ENCODE peak calls at places on chromosomes 6 and 20, in six cellular contexts. Q is WTC11, C is HCT116, G is K562, E is HepG2, S is H1. F is an unnamed sample.
A peak's percentile ranks its signal among the peaks of the same experiment; 100 is the strongest.

GRCh38 chr20:35539756-35540212 is 2.1 kb upstream of the ERGIC3 start:
- DNase-seq in C (no peak), Q (peak; percentile 81), E (peak; percentile 97), S (no peak), G (peak; percentile 85), F (peak; percentile 70)

GRCh38 chr20:38355161-38356012 is 9.1 kb downstream of the LBP start:
- DNase-seq in Q (peak; percentile 38), C (no peak), E (no peak), G (no peak), S (no peak), F (no peak)

GRCh38 chr20:18139832-18140231 is 2.2 kb downstream of the KAT14 start:
- DNase-seq in Q (no peak), E (peak; percentile 39), C (no peak), S (no peak), G (no peak), F (no peak)

GRCh38 chr6:141252828-141253608 is 879.7 kb upstream of the GJE1 start:
- DNase-seq in S (no peak), G (no peak), C (no peak), E (no peak), Q (no peak), F (no peak)

GRCh38 chr6:159557046-159557445 is 136.0 kb downstream of the SOD2 start:
- DNase-seq in C (no peak), S (no peak), E (no peak), Q (no peak), G (no peak), F (no peak)

GRCh38 chr6:43827898-43828297 is 57.9 kb downstream of the VEGFA start:
- DNase-seq in Q (no peak), S (no peak), E (no peak), G (no peak), C (no peak), F (no peak)

GRCh38 chr20:60389441-60389840 is 431.2 kb downstream of the CDH26 start:
- DNase-seq in E (no peak), Q (no peak), C (no peak), G (no peak), S (no peak), F (no peak)

GRCh38 chr6:15166121-15166520 is 79.7 kb upstream of the JARID2 start:
- DNase-seq in E (no peak), C (no peak), Q (no peak), G (no peak), S (no peak), F (no peak)

GRCh38 chr6:74715362-74716068 is 490.3 kb downstream of the COL12A1 start:
- DNase-seq in E (no peak), G (no peak), S (no peak), Q (no peak), C (no peak), F (no peak)

GRCh38 chr20:49572857-49573256 is 4.9 kb upstream of the PTGIS start:
- DNase-seq in G (no peak), C (no peak), S (no peak), Q (no peak), E (no peak), F (no peak)

GRCh38 chr6:4583026-4583425 is 193.2 kb upstream of the CDYL start:
- DNase-seq in C (no peak), Q (no peak), S (no peak), E (no peak), G (no peak), F (no peak)

GRCh38 chr6:4580361-4580760 is 195.8 kb upstream of the CDYL start:
- DNase-seq in G (no peak), S (no peak), Q (no peak), C (no peak), E (no peak), F (no peak)

GRCh38 chr6:4581468-4582420 is 194.5 kb upstream of the CDYL start:
- DNase-seq in S (no peak), C (no peak), Q (no peak), G (no peak), E (no peak), F (no peak)

GRCh38 chr6:4584801-4585200 is 191.4 kb upstream of the CDYL start:
- DNase-seq in Q (no peak), E (no peak), S (no peak), G (no peak), C (no peak), F (no peak)

GRCh38 chr6:4582506-4582905 is 193.7 kb upstream of the CDYL start:
- DNase-seq in C (no peak), G (no peak), Q (no peak), S (no peak), E (no peak), F (no peak)
- TF ChIP-seq ATF3 in C (no peak), G (no peak), Q (no peak), S (no peak), E (no peak), F (no peak)

GRCh38 chr6:166910601-166911000 is 45.7 kb downstream of the RNASET2 start:
- DNase-seq in C (no peak), S (no peak), Q (no peak), E (no peak), G (peak; percentile 34), F (no peak)

GRCh38 chr6:166907373-166907841 is 48.9 kb downstream of the RNASET2 start:
- DNase-seq in Q (no peak), C (no peak), G (peak; percentile 24), E (no peak), S (no peak), F (peak; percentile 53)

GRCh38 chr6:166908812-166909211 is 47.5 kb downstream of the RNASET2 start:
- DNase-seq in Q (no peak), G (no peak), S (no peak), C (no peak), E (no peak), F (no peak)

GRCh38 chr6:166906376-166907044 is 49.8 kb downstream of the RNASET2 start:
- DNase-seq in G (no peak), C (no peak), Q (no peak), S (no peak), E (no peak), F (no peak)

DNA sequence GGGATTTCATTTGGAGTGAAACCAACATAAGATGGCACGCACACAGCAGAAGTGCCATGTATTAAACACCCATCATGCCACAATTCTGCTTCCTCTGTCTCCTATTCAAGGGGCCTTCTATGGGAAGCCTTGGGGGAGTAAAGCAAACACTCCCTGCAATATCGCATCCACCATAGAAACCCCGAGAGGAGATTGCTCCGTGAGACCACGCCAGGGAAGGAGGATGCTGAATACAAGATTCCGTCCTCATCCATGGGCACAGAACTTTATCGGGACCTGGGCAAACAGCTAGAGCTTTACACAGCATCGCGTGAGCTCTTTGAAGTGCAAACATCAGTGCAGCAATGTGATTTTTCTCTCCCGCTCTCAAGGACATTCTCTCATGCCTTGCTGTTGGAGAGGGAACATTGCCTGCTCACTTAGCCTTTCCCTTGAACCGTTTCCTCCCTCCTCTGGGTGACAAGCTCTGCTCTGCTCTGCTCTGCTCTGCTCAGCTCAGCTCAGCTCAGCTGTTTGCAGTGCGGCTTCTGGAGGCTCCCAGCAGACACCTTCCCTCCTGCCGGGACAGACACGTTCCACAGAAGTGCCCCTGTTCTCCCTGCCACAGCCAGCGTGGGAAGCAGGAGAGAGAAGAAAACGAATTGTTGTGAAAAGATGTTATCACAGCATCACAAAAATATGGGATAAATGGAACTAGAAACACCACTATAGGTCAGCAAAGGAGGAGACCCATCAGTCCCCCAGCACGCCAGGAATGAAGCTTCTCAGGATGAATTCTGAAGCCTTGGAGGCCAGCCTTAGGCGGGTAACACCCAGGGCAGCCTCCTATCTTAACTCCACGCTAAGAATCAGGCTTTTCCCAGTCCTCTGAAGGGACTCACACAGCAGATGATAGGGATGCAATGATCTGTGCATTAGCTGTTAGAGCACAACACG is 48.2 kb downstream of the RNASET2 start:
- DNase-seq in G (no peak), C (no peak), Q (no peak), S (no peak), E (peak; percentile 27), F (no peak)
- TF ChIP-seq ATF3 in G (no peak), C (no peak), Q (no peak), S (no peak), E (no peak), F (no peak)

GRCh38 chr6:136774228-136775041 is 17.8 kb downstream of the MAP3K5 start:
- DNase-seq in E (no peak), S (no peak), C (no peak), G (no peak), Q (no peak), F (no peak)
- TF ChIP-seq ATF3 in E (no peak), S (no peak), C (peak; percentile 28), G (peak; percentile 96), Q (no peak), F (no peak)

DNA sequence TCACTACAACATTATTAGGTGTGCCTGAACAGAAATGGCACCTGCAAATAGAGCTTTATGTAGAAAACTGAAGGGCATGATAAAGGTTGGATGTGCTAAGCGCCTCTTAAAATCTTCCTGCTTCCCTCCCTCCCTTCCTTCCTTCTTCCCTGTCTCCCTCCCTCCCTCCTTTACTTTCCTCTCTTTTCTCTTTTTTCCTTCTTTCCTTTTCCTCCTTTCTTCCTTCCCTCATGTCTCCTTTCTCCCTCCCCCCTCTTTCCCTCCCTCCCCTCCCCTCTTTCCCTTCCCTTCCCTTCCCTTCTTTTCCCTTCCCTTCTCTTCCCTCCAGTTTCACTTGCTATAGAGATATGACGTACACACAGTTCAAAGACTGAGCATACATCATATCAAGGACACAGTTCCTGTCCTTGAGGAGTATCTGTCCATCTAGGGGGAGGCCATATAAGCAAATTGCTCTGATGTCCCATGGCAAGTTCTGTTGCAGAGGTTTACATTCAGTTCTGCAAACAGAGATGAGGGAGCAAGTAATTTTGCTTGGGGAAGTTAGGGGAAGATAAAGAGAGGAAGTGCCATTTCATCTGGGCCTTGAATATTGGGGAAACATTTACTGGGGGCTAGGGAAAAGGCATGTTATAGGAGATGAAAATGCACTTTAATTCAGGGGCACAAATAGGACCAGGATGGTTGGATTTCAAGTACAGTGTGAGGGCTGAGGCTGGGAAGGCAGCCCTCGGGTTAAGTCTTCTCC is 79.0 kb upstream of the EEF1E1 start:
- DNase-seq in C (no peak), G (no peak), E (no peak), Q (no peak), S (no peak), F (no peak)
- TF ChIP-seq ATF3 in C (no peak), G (no peak), E (no peak), Q (no peak), S (no peak), F (no peak)

GRCh38 chr20:6703047-6703446 is 64.4 kb upstream of the BMP2 start:
- DNase-seq in G (no peak), C (no peak), Q (no peak), S (no peak), E (no peak), F (no peak)

GRCh38 chr20:6704132-6704861 is 63.2 kb upstream of the BMP2 start:
- DNase-seq in G (no peak), E (peak; percentile 85), S (no peak), Q (no peak), C (no peak), F (no peak)

GRCh38 chr20:6700563-6701328 is 66.7 kb upstream of the BMP2 start:
- DNase-seq in G (no peak), C (no peak), E (no peak), S (no peak), Q (no peak), F (no peak)

GRCh38 chr20:6699931-6700562 is 67.4 kb upstream of the BMP2 start:
- DNase-seq in Q (no peak), S (no peak), E (no peak), G (no peak), C (no peak), F (no peak)

DNA sequence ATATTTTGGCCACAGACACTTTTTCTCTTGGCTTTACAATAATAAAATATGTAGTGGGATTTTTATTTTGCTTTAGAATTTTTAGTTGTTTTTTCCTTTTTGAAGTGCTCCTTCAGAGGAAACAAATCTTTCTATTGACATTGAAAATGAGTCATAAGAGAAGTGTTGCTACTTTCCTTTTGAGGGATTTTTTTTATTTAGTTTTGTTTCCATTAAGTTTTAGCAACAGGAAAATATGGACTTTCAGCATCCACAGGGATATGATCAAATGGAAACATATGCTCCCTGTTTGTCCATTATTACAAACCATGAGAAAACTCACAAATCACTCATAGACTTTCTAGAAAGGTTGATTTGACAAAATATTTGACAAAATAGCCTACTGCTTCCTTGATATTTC is 65.3 kb upstream of the BMP2 start:
- DNase-seq in Q (no peak), S (no peak), G (no peak), E (no peak), C (no peak), F (no peak)
- TF ChIP-seq ATF3 in Q (no peak), S (no peak), G (no peak), E (no peak), C (no peak), F (no peak)

F was measured in GM12878.